ENCODE peak calls at places on chromosomes 7 and 10, in four cellular contexts. D is trophoblast cell, G is neural crest cell, H is ACHN. M is an unnamed sample.

GRCh38 chr10:102629661-102630614 is 14.3 kb upstream of the TRIM8 start:
- DNase-seq in D (peak; percentile 64), G (no peak), H (peak; percentile 96), M (no peak)

GRCh38 chr7:135970682-135971365 is 6.3 kb downstream of the MTPN start:
- DNase-seq in H (no peak), G (no peak), D (peak; percentile 2), M (no peak)

GRCh38 chr7:5702876-5703571 is 78.4 kb downstream of the RNF216 start:
- DNase-seq in H (peak; percentile 69), D (peak; percentile 61), G (no peak), M (no peak)

GRCh38 chr7:9608560-9608959 is 1175.2 kb downstream of the NXPH1 start:
- DNase-seq in G (no peak), H (no peak), D (no peak), M (no peak)

GRCh38 chr10:86222336-86222650 is 144.3 kb downstream of the GRID1 start:
- DNase-seq in D (no peak), G (no peak), H (no peak), M (no peak)

GRCh38 chr7:158193446-158193845 is 394.2 kb downstream of the PTPRN2 start:
- DNase-seq in G (no peak), D (no peak), H (no peak), M (no peak)

GRCh38 chr7:82166666-82167065 is 276.9 kb downstream of the CACNA2D1 start:
- DNase-seq in H (no peak), D (no peak), G (no peak), M (no peak)

GRCh38 chr7:138328215-138328614 is 131.8 kb upstream of the TRIM24 start:
- DNase-seq in H (no peak), G (no peak), D (peak; percentile 81), M (no peak)

GRCh38 chr10:75611972-75612331 is 180.5 kb downstream of the LRMDA start:
- DNase-seq in H (peak; percentile 21), D (no peak), G (no peak), M (no peak)

GRCh38 chr10:126210051-126210651 is 178.1 kb downstream of the ADAM12 start:
- DNase-seq in H (no peak), D (peak; percentile 45), G (no peak), M (no peak)

GRCh38 chr7:151566897-151567320 is 47.2 kb upstream of the RHEB start:
- DNase-seq in D (peak; percentile 97), G (no peak), H (no peak), M (no peak)

GRCh38 chr7:50733552-50733951 is 49.1 kb downstream of the GRB10 start:
- DNase-seq in G (no peak), H (no peak), D (peak; percentile 96), M (peak; percentile 53)

GRCh38 chr10:85786401-85786899 is 580.1 kb downstream of the GRID1 start:
- DNase-seq in G (no peak), D (no peak), H (peak; percentile 4), M (peak; percentile 12)

GRCh38 chr7:129502708-129503685 is 666 bp downstream of the SMKR1 start:
- DNase-seq in H (no peak), D (no peak), G (peak; percentile 15), M (peak; percentile 31)

GRCh38 chr7:105487559-105488218 is 34.4 kb downstream of the PUS7 start:
- DNase-seq in H (peak; percentile 73), D (peak; percentile 56), G (no peak), M (peak; percentile 54)

GRCh38 chr7:84191842-84192241 is 2.7 kb downstream of the SEMA3A start:
- DNase-seq in G (no peak), H (peak; percentile 62), D (no peak), M (no peak)

GRCh38 chr7:104767826-104768536 is 246.0 kb upstream of the KMT2E start:
- DNase-seq in H (peak; percentile 8), D (no peak), G (no peak), M (no peak)

GRCh38 chr10:112775347-112775746 is 174.7 kb upstream of the TCF7L2 start:
- DNase-seq in D (peak; percentile 83), G (no peak), H (peak; percentile 58), M (no peak)

GRCh38 chr7:146961617-146962016 is 845.0 kb downstream of the CNTNAP2 start:
- DNase-seq in G (no peak), D (peak; percentile 10), H (peak; percentile 92), M (no peak)

GRCh38 chr7:47786557-47787248 is 161.6 kb downstream of the PKD1L1 start:
- DNase-seq in D (peak; percentile 98), G (peak; percentile 30), H (peak; percentile 100), M (peak; percentile 55)

GRCh38 chr10:42952358-42952757 is 124.5 kb upstream of the RET start:
- DNase-seq in D (peak; percentile 68), H (peak; percentile 67), G (peak; percentile 53), M (no peak)

M was measured in HuH-7.